ENCODE peak calls at places on chromosome 3, in eight cellular contexts. One of them, this sample, is unnamed.

GRCh38 chr3:16668776-16669545 is 63.7 kb upstream of the DAZL start:
- ATAC-seq in aorta: no peak
- ATAC-seq in IMR-90: no peak
- ATAC-seq in activated CD8-positive, alpha-beta memory T cell treated with anti-CD3 and anti-CD28 coated beads, Interleukin-2, amount 10 ng/mL, durations not matched to agents 7 days and 5 days: no peak
- ATAC-seq in naive thymus-derived CD8-positive, alpha-beta T cell: no peak
- ATAC-seq in GM12878: no peak
- ATAC-seq in psoas muscle: peak
- ATAC-seq in CD8-positive, alpha-beta T cell: no peak
- ATAC-seq in this sample: no peak

GRCh38 chr3:97831140-97831539 is 9.3 kb downstream of the CRYBG3 start:
- ATAC-seq in aorta: no peak
- ATAC-seq in IMR-90: no peak
- ATAC-seq in activated CD8-positive, alpha-beta memory T cell treated with anti-CD3 and anti-CD28 coated beads, Interleukin-2, amount 10 ng/mL, durations not matched to agents 7 days and 5 days: no peak
- ATAC-seq in naive thymus-derived CD8-positive, alpha-beta T cell: no peak
- ATAC-seq in GM12878: no peak
- ATAC-seq in psoas muscle: no peak
- ATAC-seq in CD8-positive, alpha-beta T cell: no peak
- ATAC-seq in this sample: no peak

GRCh38 chr3:2923390-2923789 is 186.8 kb downstream of the IL5RA start:
- ATAC-seq in aorta: no peak
- ATAC-seq in IMR-90: no peak
- ATAC-seq in activated CD8-positive, alpha-beta memory T cell treated with anti-CD3 and anti-CD28 coated beads, Interleukin-2, amount 10 ng/mL, durations not matched to agents 7 days and 5 days: no peak
- ATAC-seq in naive thymus-derived CD8-positive, alpha-beta T cell: no peak
- ATAC-seq in GM12878: no peak
- ATAC-seq in psoas muscle: no peak
- ATAC-seq in CD8-positive, alpha-beta T cell: no peak
- ATAC-seq in this sample: no peak

GRCh38 chr3:195185574-195185973 is 85.4 kb downstream of the XXYLT1 start:
- ATAC-seq in aorta: no peak
- ATAC-seq in IMR-90: no peak
- ATAC-seq in activated CD8-positive, alpha-beta memory T cell treated with anti-CD3 and anti-CD28 coated beads, Interleukin-2, amount 10 ng/mL, durations not matched to agents 7 days and 5 days: no peak
- ATAC-seq in naive thymus-derived CD8-positive, alpha-beta T cell: no peak
- ATAC-seq in GM12878: no peak
- ATAC-seq in psoas muscle: no peak
- ATAC-seq in CD8-positive, alpha-beta T cell: no peak
- ATAC-seq in this sample: peak

GRCh38 chr3:69058947-69059224 is 6.8 kb upstream of the TMF1 start:
- ATAC-seq in aorta: no peak
- ATAC-seq in IMR-90: no peak
- ATAC-seq in activated CD8-positive, alpha-beta memory T cell treated with anti-CD3 and anti-CD28 coated beads, Interleukin-2, amount 10 ng/mL, durations not matched to agents 7 days and 5 days: no peak
- ATAC-seq in naive thymus-derived CD8-positive, alpha-beta T cell: no peak
- ATAC-seq in GM12878: peak
- ATAC-seq in psoas muscle: no peak
- ATAC-seq in CD8-positive, alpha-beta T cell: no peak
- ATAC-seq in this sample: no peak

GRCh38 chr3:159418571-159419526 is 569.8 kb upstream of the IL12A start:
- ATAC-seq in aorta: no peak
- ATAC-seq in IMR-90: peak
- ATAC-seq in activated CD8-positive, alpha-beta memory T cell treated with anti-CD3 and anti-CD28 coated beads, Interleukin-2, amount 10 ng/mL, durations not matched to agents 7 days and 5 days: no peak
- ATAC-seq in naive thymus-derived CD8-positive, alpha-beta T cell: no peak
- ATAC-seq in GM12878: no peak
- ATAC-seq in psoas muscle: no peak
- ATAC-seq in CD8-positive, alpha-beta T cell: no peak
- ATAC-seq in this sample: no peak

GRCh38 chr3:53103566-53104296 is 26.5 kb downstream of the RFT1 start:
- ATAC-seq in aorta: peak
- ATAC-seq in IMR-90: no peak
- ATAC-seq in activated CD8-positive, alpha-beta memory T cell treated with anti-CD3 and anti-CD28 coated beads, Interleukin-2, amount 10 ng/mL, durations not matched to agents 7 days and 5 days: no peak
- ATAC-seq in naive thymus-derived CD8-positive, alpha-beta T cell: no peak
- ATAC-seq in GM12878: no peak
- ATAC-seq in psoas muscle: peak
- ATAC-seq in CD8-positive, alpha-beta T cell: no peak
- ATAC-seq in this sample: no peak

GRCh38 chr3:15876669-15877068 is 78.9 kb upstream of the ANKRD28 start:
- ATAC-seq in aorta: no peak
- ATAC-seq in IMR-90: no peak
- ATAC-seq in activated CD8-positive, alpha-beta memory T cell treated with anti-CD3 and anti-CD28 coated beads, Interleukin-2, amount 10 ng/mL, durations not matched to agents 7 days and 5 days: no peak
- ATAC-seq in naive thymus-derived CD8-positive, alpha-beta T cell: no peak
- ATAC-seq in GM12878: no peak
- ATAC-seq in psoas muscle: no peak
- ATAC-seq in CD8-positive, alpha-beta T cell: no peak
- ATAC-seq in this sample: no peak

GRCh38 chr3:37491776-37492175 is 317.4 kb upstream of the LRRFIP2 start:
- ATAC-seq in aorta: no peak
- ATAC-seq in IMR-90: no peak
- ATAC-seq in activated CD8-positive, alpha-beta memory T cell treated with anti-CD3 and anti-CD28 coated beads, Interleukin-2, amount 10 ng/mL, durations not matched to agents 7 days and 5 days: no peak
- ATAC-seq in naive thymus-derived CD8-positive, alpha-beta T cell: no peak
- ATAC-seq in GM12878: no peak
- ATAC-seq in psoas muscle: no peak
- ATAC-seq in CD8-positive, alpha-beta T cell: no peak
- ATAC-seq in this sample: no peak

GRCh38 chr3:19652336-19652735 is 281.7 kb downstream of the EFHB start:
- ATAC-seq in aorta: no peak
- ATAC-seq in IMR-90: no peak
- ATAC-seq in activated CD8-positive, alpha-beta memory T cell treated with anti-CD3 and anti-CD28 coated beads, Interleukin-2, amount 10 ng/mL, durations not matched to agents 7 days and 5 days: no peak
- ATAC-seq in naive thymus-derived CD8-positive, alpha-beta T cell: no peak
- ATAC-seq in GM12878: no peak
- ATAC-seq in psoas muscle: no peak
- ATAC-seq in CD8-positive, alpha-beta T cell: no peak
- ATAC-seq in this sample: no peak

GRCh38 chr3:188036375-188036985 is 117.5 kb upstream of the LPP start:
- ATAC-seq in aorta: no peak
- ATAC-seq in IMR-90: no peak
- ATAC-seq in activated CD8-positive, alpha-beta memory T cell treated with anti-CD3 and anti-CD28 coated beads, Interleukin-2, amount 10 ng/mL, durations not matched to agents 7 days and 5 days: no peak
- ATAC-seq in naive thymus-derived CD8-positive, alpha-beta T cell: no peak
- ATAC-seq in GM12878: no peak
- ATAC-seq in psoas muscle: peak
- ATAC-seq in CD8-positive, alpha-beta T cell: no peak
- ATAC-seq in this sample: no peak

GRCh38 chr3:98874602-98875249 is 26.8 kb downstream of the DCBLD2 start:
- ATAC-seq in aorta: no peak
- ATAC-seq in IMR-90: no peak
- ATAC-seq in activated CD8-positive, alpha-beta memory T cell treated with anti-CD3 and anti-CD28 coated beads, Interleukin-2, amount 10 ng/mL, durations not matched to agents 7 days and 5 days: no peak
- ATAC-seq in naive thymus-derived CD8-positive, alpha-beta T cell: no peak
- ATAC-seq in GM12878: no peak
- ATAC-seq in psoas muscle: no peak
- ATAC-seq in CD8-positive, alpha-beta T cell: no peak
- ATAC-seq in this sample: no peak

GRCh38 chr3:177618873-177619771 is 421.8 kb upstream of the TBL1XR1 start:
- ATAC-seq in aorta: no peak
- ATAC-seq in IMR-90: peak
- ATAC-seq in activated CD8-positive, alpha-beta memory T cell treated with anti-CD3 and anti-CD28 coated beads, Interleukin-2, amount 10 ng/mL, durations not matched to agents 7 days and 5 days: no peak
- ATAC-seq in naive thymus-derived CD8-positive, alpha-beta T cell: no peak
- ATAC-seq in GM12878: no peak
- ATAC-seq in psoas muscle: no peak
- ATAC-seq in CD8-positive, alpha-beta T cell: no peak
- ATAC-seq in this sample: no peak

GRCh38 chr3:15330031-15330596 is 2.3 kb downstream of the SH3BP5 start:
- ATAC-seq in aorta: peak
- ATAC-seq in IMR-90: no peak
- ATAC-seq in activated CD8-positive, alpha-beta memory T cell treated with anti-CD3 and anti-CD28 coated beads, Interleukin-2, amount 10 ng/mL, durations not matched to agents 7 days and 5 days: no peak
- ATAC-seq in naive thymus-derived CD8-positive, alpha-beta T cell: no peak
- ATAC-seq in GM12878: peak
- ATAC-seq in psoas muscle: peak
- ATAC-seq in CD8-positive, alpha-beta T cell: no peak
- ATAC-seq in this sample: no peak

GRCh38 chr3:15326037-15326436 is 6.3 kb downstream of the SH3BP5 start:
- ATAC-seq in aorta: no peak
- ATAC-seq in IMR-90: no peak
- ATAC-seq in activated CD8-positive, alpha-beta memory T cell treated with anti-CD3 and anti-CD28 coated beads, Interleukin-2, amount 10 ng/mL, durations not matched to agents 7 days and 5 days: no peak
- ATAC-seq in naive thymus-derived CD8-positive, alpha-beta T cell: no peak
- ATAC-seq in GM12878: no peak
- ATAC-seq in psoas muscle: peak
- ATAC-seq in CD8-positive, alpha-beta T cell: no peak
- ATAC-seq in this sample: no peak

GRCh38 chr3:8848696-8849131 is 79.3 kb upstream of the OXTR start:
- ATAC-seq in aorta: no peak
- ATAC-seq in IMR-90: peak
- ATAC-seq in activated CD8-positive, alpha-beta memory T cell treated with anti-CD3 and anti-CD28 coated beads, Interleukin-2, amount 10 ng/mL, durations not matched to agents 7 days and 5 days: no peak
- ATAC-seq in naive thymus-derived CD8-positive, alpha-beta T cell: no peak
- ATAC-seq in GM12878: no peak
- ATAC-seq in psoas muscle: no peak
- ATAC-seq in CD8-positive, alpha-beta T cell: no peak
- ATAC-seq in this sample: no peak

GRCh38 chr3:25151497-25151896 is 276.6 kb upstream of the RARB start:
- ATAC-seq in aorta: peak
- ATAC-seq in IMR-90: no peak
- ATAC-seq in activated CD8-positive, alpha-beta memory T cell treated with anti-CD3 and anti-CD28 coated beads, Interleukin-2, amount 10 ng/mL, durations not matched to agents 7 days and 5 days: no peak
- ATAC-seq in naive thymus-derived CD8-positive, alpha-beta T cell: no peak
- ATAC-seq in GM12878: no peak
- ATAC-seq in psoas muscle: no peak
- ATAC-seq in CD8-positive, alpha-beta T cell: no peak
- ATAC-seq in this sample: no peak

GRCh38 chr3:46135475-46135874 is 72.6 kb downstream of the CCR1 start:
- ATAC-seq in aorta: no peak
- ATAC-seq in IMR-90: no peak
- ATAC-seq in activated CD8-positive, alpha-beta memory T cell treated with anti-CD3 and anti-CD28 coated beads, Interleukin-2, amount 10 ng/mL, durations not matched to agents 7 days and 5 days: peak
- ATAC-seq in naive thymus-derived CD8-positive, alpha-beta T cell: no peak
- ATAC-seq in GM12878: no peak
- ATAC-seq in psoas muscle: no peak
- ATAC-seq in CD8-positive, alpha-beta T cell: no peak
- ATAC-seq in this sample: no peak

GRCh38 chr3:122754867-122755835 is 38.5 kb downstream of the HSPBAP1 start:
- ATAC-seq in aorta: no peak
- ATAC-seq in IMR-90: peak
- ATAC-seq in activated CD8-positive, alpha-beta memory T cell treated with anti-CD3 and anti-CD28 coated beads, Interleukin-2, amount 10 ng/mL, durations not matched to agents 7 days and 5 days: peak
- ATAC-seq in naive thymus-derived CD8-positive, alpha-beta T cell: peak
- ATAC-seq in GM12878: peak
- ATAC-seq in psoas muscle: peak
- ATAC-seq in CD8-positive, alpha-beta T cell: peak
- ATAC-seq in this sample: peak

GRCh38 chr3:194312743-194313281 is 38.3 kb downstream of the CPN2 start:
- ATAC-seq in aorta: peak
- ATAC-seq in IMR-90: no peak
- ATAC-seq in activated CD8-positive, alpha-beta memory T cell treated with anti-CD3 and anti-CD28 coated beads, Interleukin-2, amount 10 ng/mL, durations not matched to agents 7 days and 5 days: no peak
- ATAC-seq in naive thymus-derived CD8-positive, alpha-beta T cell: no peak
- ATAC-seq in GM12878: no peak
- ATAC-seq in psoas muscle: peak
- ATAC-seq in CD8-positive, alpha-beta T cell: no peak
- ATAC-seq in this sample: no peak

GRCh38 chr3:126472277-126473006 is 3.2 kb downstream of the ZXDC start:
- ATAC-seq in aorta: peak
- ATAC-seq in IMR-90: no peak
- ATAC-seq in activated CD8-positive, alpha-beta memory T cell treated with anti-CD3 and anti-CD28 coated beads, Interleukin-2, amount 10 ng/mL, durations not matched to agents 7 days and 5 days: no peak
- ATAC-seq in naive thymus-derived CD8-positive, alpha-beta T cell: no peak
- ATAC-seq in GM12878: peak
- ATAC-seq in psoas muscle: peak
- ATAC-seq in CD8-positive, alpha-beta T cell: no peak
- ATAC-seq in this sample: no peak

GRCh38 chr3:150428562-150428961 is 20.5 kb downstream of the TSC22D2 start:
- ATAC-seq in aorta: no peak
- ATAC-seq in IMR-90: no peak
- ATAC-seq in activated CD8-positive, alpha-beta memory T cell treated with anti-CD3 and anti-CD28 coated beads, Interleukin-2, amount 10 ng/mL, durations not matched to agents 7 days and 5 days: no peak
- ATAC-seq in naive thymus-derived CD8-positive, alpha-beta T cell: no peak
- ATAC-seq in GM12878: no peak
- ATAC-seq in psoas muscle: no peak
- ATAC-seq in CD8-positive, alpha-beta T cell: no peak
- ATAC-seq in this sample: no peak

GRCh38 chr3:151724846-151725562 is 8.7 kb upstream of the AADACL2 start:
- ATAC-seq in aorta: no peak
- ATAC-seq in IMR-90: no peak
- ATAC-seq in activated CD8-positive, alpha-beta memory T cell treated with anti-CD3 and anti-CD28 coated beads, Interleukin-2, amount 10 ng/mL, durations not matched to agents 7 days and 5 days: no peak
- ATAC-seq in naive thymus-derived CD8-positive, alpha-beta T cell: no peak
- ATAC-seq in GM12878: no peak
- ATAC-seq in psoas muscle: no peak
- ATAC-seq in CD8-positive, alpha-beta T cell: no peak
- ATAC-seq in this sample: no peak

GRCh38 chr3:25620508-25620907 is 44.2 kb downstream of the TOP2B start:
- ATAC-seq in aorta: no peak
- ATAC-seq in IMR-90: no peak
- ATAC-seq in activated CD8-positive, alpha-beta memory T cell treated with anti-CD3 and anti-CD28 coated beads, Interleukin-2, amount 10 ng/mL, durations not matched to agents 7 days and 5 days: no peak
- ATAC-seq in naive thymus-derived CD8-positive, alpha-beta T cell: no peak
- ATAC-seq in GM12878: no peak
- ATAC-seq in psoas muscle: no peak
- ATAC-seq in CD8-positive, alpha-beta T cell: no peak
- ATAC-seq in this sample: no peak

GRCh38 chr3:9715127-9715526 is 11.5 kb downstream of the CPNE9 start:
- ATAC-seq in aorta: no peak
- ATAC-seq in IMR-90: no peak
- ATAC-seq in activated CD8-positive, alpha-beta memory T cell treated with anti-CD3 and anti-CD28 coated beads, Interleukin-2, amount 10 ng/mL, durations not matched to agents 7 days and 5 days: no peak
- ATAC-seq in naive thymus-derived CD8-positive, alpha-beta T cell: no peak
- ATAC-seq in GM12878: peak
- ATAC-seq in psoas muscle: no peak
- ATAC-seq in CD8-positive, alpha-beta T cell: no peak
- ATAC-seq in this sample: no peak